ENCODE peak calls at places on chromosomes 12 and 14, in ten cellular contexts. K is thoracic aorta, Z is keratinocyte, M is right lobe of liver, Q is MM.1S, R is gastrocnemius medialis, B is Caco-2, F is neural progenitor cell, W is upper lobe of left lung, L is adrenal gland. N is an unnamed sample. For H3K4me1, the result is how much of the 10 kb centered on the place peaks cover.

GRCh38 chr14:24605435-24606190 is 3.9 kb downstream of the GZMH start:
- DNase-seq in K (no peak), Z (no peak), M (peak), Q (peak), R (no peak), B (no peak), F (peak), W (peak), L (no peak), N (no peak)

GRCh38 chr12:26629864-26630263 is 203.1 kb downstream of the ITPR2 start:
- DNase-seq in K (no peak), Z (no peak), M (no peak), Q (no peak), R (no peak), B (no peak), F (peak), W (no peak), L (no peak), N (no peak)

GRCh38 chr12:98901189-98901588 is 256.1 kb downstream of the APAF1 start:
- DNase-seq in K (no peak), Z (no peak), M (no peak), Q (no peak), R (no peak), B (no peak), F (peak), W (no peak), L (no peak), N (no peak)

GRCh38 chr14:101066826-101067508 is 163.4 kb upstream of the RTL1 start:
- DNase-seq in K (no peak), Z (no peak), M (no peak), Q (no peak), R (peak), B (peak), F (no peak), W (peak), L (peak), N (peak)

GRCh38 chr12:82099216-82099615 is 259.0 kb downstream of the CCDC59 start:
- DNase-seq in K (no peak), Z (peak), M (no peak), Q (no peak), R (no peak), B (no peak), F (no peak), W (no peak), L (no peak), N (no peak)

GRCh38 chr14:77098470-77099353 is 654 bp downstream of the CIPC start:
- DNase-seq in K (peak), Z (no peak), M (peak), Q (no peak), R (peak), B (no peak), F (peak), W (peak), L (peak), N (peak)

GRCh38 chr12:27545666-27546065 is 21.7 kb downstream of the PPFIBP1 start:
- DNase-seq in K (no peak), Z (no peak), M (no peak), Q (no peak), R (peak), B (no peak), F (no peak), W (no peak), L (no peak), N (no peak)

GRCh38 chr12:65603428-65604351 is 220.6 kb upstream of the HMGA2 start:
- DNase-seq in K (no peak), Z (no peak), M (no peak), Q (no peak), R (no peak), B (no peak), F (peak), W (peak), L (no peak), N (peak)

GRCh38 chr14:100215330-100215885 is 23.5 kb upstream of the YY1 start:
- DNase-seq in K (no peak), Z (no peak), M (no peak), Q (no peak), R (no peak), B (no peak), F (no peak), W (no peak), L (no peak), N (no peak)

GRCh38 chr14:72906316-72906715 is 12.4 kb upstream of the DPF3 start:
- DNase-seq in K (no peak), Z (no peak), M (no peak), Q (no peak), R (no peak), B (no peak), F (no peak), W (no peak), L (no peak), N (no peak)

DNA sequence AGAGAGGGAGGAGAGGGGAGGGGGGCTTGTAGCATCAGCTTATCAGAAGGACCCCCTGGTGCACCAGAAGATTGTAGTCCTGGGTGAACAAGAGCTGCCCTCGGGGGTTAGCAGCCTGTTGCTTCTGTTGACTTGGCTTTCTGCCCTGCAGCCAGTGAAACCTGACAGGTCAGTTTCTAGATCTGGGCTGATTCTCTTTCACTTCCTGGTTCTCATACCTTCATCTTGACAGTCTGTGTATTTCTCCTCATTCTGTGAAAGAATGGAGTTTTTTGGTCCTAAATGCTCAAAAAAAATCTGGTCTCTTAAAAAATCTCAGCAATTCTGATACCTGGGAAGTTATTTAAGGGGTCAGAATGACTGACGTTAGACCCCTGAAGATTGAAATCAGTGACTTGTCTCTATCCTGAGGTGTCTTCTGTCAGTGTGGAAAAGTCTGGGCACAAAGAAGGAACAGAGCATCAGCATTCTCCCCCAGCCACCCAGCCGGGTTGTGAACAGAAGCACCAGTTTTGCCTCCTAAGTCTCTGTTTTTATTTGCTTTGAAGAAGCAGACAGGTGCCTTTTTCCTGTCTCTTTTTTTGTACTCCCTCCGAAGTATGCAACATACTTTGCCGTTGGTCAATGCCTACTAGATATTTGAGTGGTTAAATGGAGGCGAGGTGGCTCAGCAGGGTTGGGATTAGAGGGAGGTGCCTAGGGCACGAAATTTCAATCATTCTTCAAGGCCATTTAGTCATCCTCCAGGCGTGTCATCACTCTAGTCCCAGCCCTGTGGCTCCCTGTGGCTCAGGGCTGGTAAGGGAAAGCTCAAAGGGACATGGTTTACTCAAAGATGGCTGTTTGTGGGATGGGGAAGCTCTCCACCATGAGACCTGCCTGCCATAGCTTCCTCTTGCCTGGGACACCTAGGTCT is 24.0 kb downstream of the TTC9 start:
- DNase-seq in K (no peak), Z (no peak), M (peak), Q (peak), R (peak), B (peak), F (peak), W (peak), L (no peak), N (no peak)
- H3K4me3 ChIP-seq in K (no peak), Z (no peak), M (no peak), Q (no peak), R (no peak), B (no peak), F (no peak), W (no peak), L (no peak), N (no peak)

GRCh38 chr12:113359133-113359938 is 949 bp downstream of the PLBD2 start:
- DNase-seq in K (no peak), Z (no peak), M (no peak), Q (no peak), R (peak), B (no peak), F (no peak), W (no peak), L (peak), N (peak)

GRCh38 chr12:113361574-113362370 is 3.4 kb downstream of the PLBD2 start:
- DNase-seq in K (no peak), Z (no peak), M (no peak), Q (no peak), R (peak), B (no peak), F (no peak), W (no peak), L (no peak), N (no peak)

GRCh38 chr12:113364698-113365097 is 6.3 kb downstream of the PLBD2 start:
- DNase-seq in K (no peak), Z (no peak), M (no peak), Q (no peak), R (no peak), B (no peak), F (no peak), W (no peak), L (no peak), N (no peak)

GRCh38 chr12:113358381-113359132 is at the start of gene PLBD2:
- DNase-seq in K (peak), Z (peak), M (peak), Q (peak), R (peak), B (peak), F (peak), W (peak), L (peak), N (peak)

DNA sequence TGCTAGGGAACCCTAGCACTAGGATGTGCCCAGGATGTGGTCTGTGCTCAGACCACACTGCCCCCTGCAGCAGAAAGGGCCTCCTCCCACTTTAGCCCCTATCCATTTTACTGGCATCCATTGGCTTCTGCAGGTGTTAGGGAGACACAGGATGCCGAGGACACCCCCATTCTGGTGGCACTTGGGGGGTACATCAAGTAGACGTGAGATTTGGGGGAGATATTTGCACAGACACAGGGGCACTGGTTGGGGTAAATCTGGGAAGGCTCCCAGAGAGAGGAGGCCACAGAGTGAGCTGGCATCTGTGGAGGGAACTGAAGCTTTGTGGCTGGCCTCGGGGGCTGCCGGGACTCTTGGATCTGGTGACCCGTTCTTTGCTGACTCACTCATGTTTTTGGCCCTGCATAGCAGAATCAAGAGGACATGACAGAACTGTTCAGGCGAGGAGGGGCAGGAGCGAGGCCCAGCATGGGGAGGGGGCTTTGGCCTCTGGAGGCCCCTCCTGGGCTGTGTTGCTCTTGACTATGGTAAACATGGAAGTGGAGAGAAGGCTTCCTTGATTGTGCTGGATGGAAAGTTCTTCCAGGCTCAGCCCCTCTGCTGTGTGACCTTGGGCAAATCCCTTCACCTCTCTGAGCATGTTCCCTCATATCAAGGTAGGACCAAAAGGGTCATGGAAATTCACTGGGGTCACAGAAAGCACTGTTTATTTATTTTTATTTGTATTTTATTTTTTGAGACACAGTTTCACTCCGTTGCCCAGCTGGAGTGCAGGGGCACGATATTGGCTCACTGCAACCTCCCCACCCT is 1.8 kb downstream of the PLBD2 start:
- DNase-seq in K (no peak), Z (no peak), M (no peak), Q (no peak), R (peak), B (no peak), F (no peak), W (peak), L (peak), N (no peak)
- TF ChIP-seq CTCF in K (no peak), Z (no peak), M (no peak), Q (no peak), R (no peak), B (no peak), F (peak), W (no peak), L (no peak), N (no peak)

GRCh38 chr14:65234752-65235361 is 132.5 kb upstream of the MAX start:
- DNase-seq in K (no peak), Z (no peak), M (no peak), Q (no peak), R (no peak), B (no peak), F (no peak), W (no peak), L (no peak), N (peak)
- H3K4me1 ChIP-seq in K (under half), Z (under half), M (under half), Q (under half), R (under half), B (half or more), F (under half), W (under half), L (under half), N (under half)

GRCh38 chr12:4322789-4323188 is 1.8 kb downstream of the TIGAR start:
- DNase-seq in K (no peak), Z (no peak), M (no peak), Q (no peak), R (no peak), B (no peak), F (no peak), W (no peak), L (no peak), N (no peak)
- H3K4me3 ChIP-seq in K (no peak), Z (no peak), M (no peak), Q (no peak), R (no peak), B (no peak), F (no peak), W (no peak), L (no peak), N (no peak)

GRCh38 chr12:103178681-103179080 is 221.2 kb downstream of the ASCL1 start:
- DNase-seq in K (no peak), Z (no peak), M (no peak), Q (no peak), R (no peak), B (no peak), F (no peak), W (no peak), L (no peak), N (no peak)

GRCh38 chr12:103177624-103178023 is 220.2 kb downstream of the ASCL1 start:
- DNase-seq in K (no peak), Z (no peak), M (no peak), Q (no peak), R (no peak), B (no peak), F (no peak), W (no peak), L (no peak), N (no peak)

GRCh38 chr12:103175625-103176024 is 218.2 kb downstream of the ASCL1 start:
- DNase-seq in K (no peak), Z (no peak), M (peak), Q (no peak), R (no peak), B (no peak), F (no peak), W (no peak), L (no peak), N (no peak)

GRCh38 chr12:103182299-103182698 is 224.8 kb downstream of the ASCL1 start:
- DNase-seq in K (no peak), Z (no peak), M (no peak), Q (no peak), R (no peak), B (no peak), F (no peak), W (no peak), L (no peak), N (no peak)

GRCh38 chr12:103181366-103182152 is 224.1 kb downstream of the ASCL1 start:
- DNase-seq in K (no peak), Z (no peak), M (no peak), Q (no peak), R (no peak), B (no peak), F (no peak), W (no peak), L (no peak), N (no peak)
- TF ChIP-seq CTCF in K (no peak), Z (no peak), M (no peak), Q (no peak), R (no peak), B (no peak), F (no peak), W (no peak), L (no peak), N (no peak)

N was measured in tibial artery.